ENCODE peak calls at places on chromosomes 3 and 15, in five cellular contexts. One of them, this sample, is unnamed.

GRCh38 chr3:102094523-102094922 is 245.2 kb downstream of the NFKBIZ start:
- DNase-seq in tibial nerve: no peak
- DNase-seq in body of pancreas: no peak
- DNase-seq in natural killer cell: no peak
- DNase-seq in GM12865: no peak
- DNase-seq in this sample: no peak

GRCh38 chr3:66038726-66039589 is at the start of gene MAGI1:
- DNase-seq in tibial nerve: peak; percentile 67
- DNase-seq in body of pancreas: peak; percentile 95
- DNase-seq in natural killer cell: no peak
- DNase-seq in GM12865: peak; percentile 79
- DNase-seq in this sample: peak; percentile 92

GRCh38 chr3:11363732-11364131 is 91.5 kb downstream of the ATG7 start:
- DNase-seq in tibial nerve: no peak
- DNase-seq in body of pancreas: no peak
- DNase-seq in natural killer cell: no peak
- DNase-seq in GM12865: no peak
- DNase-seq in this sample: no peak

GRCh38 chr3:147699175-147699838 is 290.1 kb downstream of the ZIC1 start:
- DNase-seq in tibial nerve: no peak
- DNase-seq in body of pancreas: no peak
- DNase-seq in natural killer cell: no peak
- DNase-seq in GM12865: no peak
- DNase-seq in this sample: no peak

GRCh38 chr3:4801924-4802323 is 177.3 kb upstream of the BHLHE40 start:
- DNase-seq in tibial nerve: no peak
- DNase-seq in body of pancreas: no peak
- DNase-seq in natural killer cell: no peak
- DNase-seq in GM12865: no peak
- DNase-seq in this sample: no peak

GRCh38 chr3:14135581-14135980 is 10.7 kb downstream of the TMEM43 start:
- DNase-seq in tibial nerve: no peak
- DNase-seq in body of pancreas: no peak
- DNase-seq in natural killer cell: no peak
- DNase-seq in GM12865: no peak
- DNase-seq in this sample: no peak

GRCh38 chr3:129560269-129560787 is 17.4 kb downstream of the H1-8 start:
- DNase-seq in tibial nerve: no peak
- DNase-seq in body of pancreas: no peak
- DNase-seq in natural killer cell: no peak
- DNase-seq in GM12865: no peak
- DNase-seq in this sample: no peak

GRCh38 chr15:39092761-39093160 is 488.1 kb upstream of the THBS1 start:
- DNase-seq in tibial nerve: no peak
- DNase-seq in body of pancreas: no peak
- DNase-seq in natural killer cell: no peak
- DNase-seq in GM12865: no peak
- DNase-seq in this sample: no peak

GRCh38 chr15:48191574-48192225 is at the start of gene CTXN2:
- DNase-seq in tibial nerve: no peak
- DNase-seq in body of pancreas: peak; percentile 13
- DNase-seq in natural killer cell: no peak
- DNase-seq in GM12865: no peak
- DNase-seq in this sample: no peak

GRCh38 chr15:89450076-89451006 is 46.0 kb downstream of the RHCG start:
- DNase-seq in tibial nerve: no peak
- DNase-seq in body of pancreas: no peak
- DNase-seq in natural killer cell: no peak
- DNase-seq in GM12865: no peak
- DNase-seq in this sample: no peak

GRCh38 chr3:47161983-47162694 is 1.8 kb downstream of the SETD2 start:
- DNase-seq in tibial nerve: no peak
- DNase-seq in body of pancreas: no peak
- DNase-seq in natural killer cell: no peak
- DNase-seq in GM12865: no peak
- DNase-seq in this sample: no peak

GRCh38 chr3:187112934-187113793 is 26.1 kb downstream of the RPL39L start:
- DNase-seq in tibial nerve: no peak
- DNase-seq in body of pancreas: no peak
- DNase-seq in natural killer cell: no peak
- DNase-seq in GM12865: peak; percentile 47
- DNase-seq in this sample: no peak

GRCh38 chr3:151209652-151210051 is 6.6 kb upstream of the GPR171 start:
- DNase-seq in tibial nerve: no peak
- DNase-seq in body of pancreas: no peak
- DNase-seq in natural killer cell: no peak
- DNase-seq in GM12865: no peak
- DNase-seq in this sample: no peak

DNA sequence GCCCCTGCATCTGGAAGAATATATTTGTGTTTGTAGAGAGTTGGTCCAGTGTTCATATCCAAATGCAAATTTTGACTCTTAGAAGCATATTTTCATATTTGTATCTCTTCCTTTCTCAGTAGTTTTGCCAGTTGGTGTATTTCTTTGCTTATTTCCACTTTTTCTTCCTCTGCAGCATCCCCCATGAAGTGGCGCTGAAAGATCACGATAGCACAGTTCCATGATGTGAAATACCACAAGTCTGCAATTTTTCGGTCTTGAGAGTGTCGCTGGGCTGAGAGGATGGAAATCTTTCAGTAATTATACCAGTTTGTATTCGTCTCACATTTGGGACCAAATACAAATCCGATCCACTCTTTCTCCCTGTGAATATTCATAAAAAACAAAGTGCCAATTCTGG is 311.8 kb upstream of the DPH6 start:
- DNase-seq in tibial nerve: no peak
- DNase-seq in body of pancreas: no peak
- DNase-seq in natural killer cell: no peak
- DNase-seq in GM12865: no peak
- DNase-seq in this sample: no peak
- TF ChIP-seq CTCF in tibial nerve: no peak
- TF ChIP-seq CTCF in body of pancreas: no peak
- TF ChIP-seq CTCF in natural killer cell: no peak
- TF ChIP-seq CTCF in GM12865: no peak
- TF ChIP-seq CTCF in this sample: no peak

GRCh38 chr15:44265757-44266156 is 22.8 kb upstream of the GOLM2 start:
- DNase-seq in tibial nerve: no peak
- DNase-seq in body of pancreas: no peak
- DNase-seq in natural killer cell: no peak
- DNase-seq in GM12865: no peak
- DNase-seq in this sample: no peak
- TF ChIP-seq CTCF in tibial nerve: no peak
- TF ChIP-seq CTCF in body of pancreas: no peak
- TF ChIP-seq CTCF in natural killer cell: no peak
- TF ChIP-seq CTCF in GM12865: no peak
- TF ChIP-seq CTCF in this sample: no peak

GRCh38 chr15:40338921-40339620 is 1.7 kb downstream of the CCDC9B start:
- DNase-seq in tibial nerve: no peak
- DNase-seq in body of pancreas: peak; percentile 74
- DNase-seq in natural killer cell: no peak
- DNase-seq in GM12865: no peak
- DNase-seq in this sample: no peak

GRCh38 chr15:40340038-40340739 is 550 bp downstream of the CCDC9B start:
- DNase-seq in tibial nerve: no peak
- DNase-seq in body of pancreas: peak; percentile 76
- DNase-seq in natural killer cell: no peak
- DNase-seq in GM12865: no peak
- DNase-seq in this sample: no peak

GRCh38 chr15:40340740-40341400 is at the start of gene CCDC9B:
- DNase-seq in tibial nerve: peak; percentile 84
- DNase-seq in body of pancreas: peak; percentile 88
- DNase-seq in natural killer cell: no peak
- DNase-seq in GM12865: no peak
- DNase-seq in this sample: no peak

GRCh38 chr15:40338041-40338657 is 2.6 kb downstream of the CCDC9B start:
- DNase-seq in tibial nerve: no peak
- DNase-seq in body of pancreas: peak; percentile 84
- DNase-seq in natural killer cell: peak; percentile 67
- DNase-seq in GM12865: peak; percentile 82
- DNase-seq in this sample: no peak

GRCh38 chr15:40339621-40339945 is 1.2 kb downstream of the CCDC9B start:
- DNase-seq in tibial nerve: no peak
- DNase-seq in body of pancreas: no peak
- DNase-seq in natural killer cell: no peak
- DNase-seq in GM12865: no peak
- DNase-seq in this sample: no peak
- TF ChIP-seq CTCF in tibial nerve: peak; percentile 12
- TF ChIP-seq CTCF in body of pancreas: no peak
- TF ChIP-seq CTCF in natural killer cell: no peak
- TF ChIP-seq CTCF in GM12865: no peak
- TF ChIP-seq CTCF in this sample: no peak

GRCh38 chr3:156174229-156174847 is 54.0 kb downstream of the KCNAB1 start:
- DNase-seq in tibial nerve: no peak
- DNase-seq in body of pancreas: no peak
- DNase-seq in natural killer cell: no peak
- DNase-seq in GM12865: peak; percentile 14
- DNase-seq in this sample: no peak
- TF ChIP-seq CTCF in tibial nerve: peak; percentile 42
- TF ChIP-seq CTCF in body of pancreas: peak; percentile 10
- TF ChIP-seq CTCF in natural killer cell: no peak
- TF ChIP-seq CTCF in GM12865: peak; percentile 1
- TF ChIP-seq CTCF in this sample: peak; percentile 45

GRCh38 chr3:58645726-58646125 is 20.8 kb downstream of the FAM3D start:
- DNase-seq in tibial nerve: no peak
- DNase-seq in body of pancreas: no peak
- DNase-seq in natural killer cell: no peak
- DNase-seq in GM12865: no peak
- DNase-seq in this sample: no peak
- TF ChIP-seq CTCF in tibial nerve: no peak
- TF ChIP-seq CTCF in body of pancreas: no peak
- TF ChIP-seq CTCF in natural killer cell: no peak
- TF ChIP-seq CTCF in GM12865: no peak
- TF ChIP-seq CTCF in this sample: no peak

This sample was measured in type B pancreatic cell.